ENCODE peak calls at places on chromosomes 2 and 18, in seven cellular contexts. E, V, N, U, M, J and F are unnamed samples.
A peak's percentile ranks its signal among the peaks of the same experiment; 100 is the strongest.

GRCh38 chr2:57886196-57886786 is 160.3 kb upstream of the VRK2 start:
- DNase-seq in E (no peak), V (no peak), N (no peak), U (no peak), M (no peak), J (no peak), F (no peak)

GRCh38 chr18:62759704-62760402 is 44.5 kb downstream of the PHLPP1 start:
- DNase-seq in E (no peak), V (no peak), N (peak; percentile 61), U (peak; percentile 72), M (peak; percentile 43), J (no peak), F (no peak)

GRCh38 chr2:131038258-131039100 is 54.8 kb downstream of the FAM168B start:
- DNase-seq in E (no peak), V (no peak), N (no peak), U (no peak), M (no peak), J (no peak), F (no peak)

GRCh38 chr2:19623488-19623887 is 265.1 kb upstream of the OSR1 start:
- DNase-seq in E (no peak), V (no peak), N (peak; percentile 55), U (peak; percentile 62), M (peak; percentile 49), J (no peak), F (no peak)

GRCh38 chr2:224669449-224669848 is 46.7 kb downstream of the CCDC195 start:
- DNase-seq in E (no peak), V (no peak), N (no peak), U (peak; percentile 18), M (no peak), J (no peak), F (no peak)

GRCh38 chr2:30145826-30146336 is 926 bp upstream of the YPEL5 start:
- DNase-seq in E (no peak), V (no peak), N (no peak), U (no peak), M (no peak), J (no peak), F (no peak)

GRCh38 chr2:99821572-99822369 is 320.6 kb downstream of the AFF3 start:
- DNase-seq in E (no peak), V (no peak), N (no peak), U (no peak), M (peak; percentile 41), J (no peak), F (no peak)

GRCh38 chr2:184597571-184597980 is 753 bp upstream of the ZNF804A start:
- DNase-seq in E (peak; percentile 21), V (no peak), N (no peak), U (peak; percentile 6), M (peak; percentile 10), J (no peak), F (peak; percentile 28)

GRCh38 chr2:240468300-240469238 is 33.1 kb downstream of the GPC1 start:
- DNase-seq in E (no peak), V (no peak), N (no peak), U (peak; percentile 55), M (no peak), J (no peak), F (peak; percentile 27)

GRCh38 chr2:219803294-219803693 is 175.9 kb downstream of the SLC4A3 start:
- DNase-seq in E (no peak), V (no peak), N (no peak), U (peak; percentile 24), M (no peak), J (no peak), F (no peak)

GRCh38 chr2:121140734-121141133 is 144.3 kb downstream of the TFCP2L1 start:
- DNase-seq in E (no peak), V (no peak), N (no peak), U (peak; percentile 22), M (no peak), J (no peak), F (no peak)

GRCh38 chr2:137333386-137333972 is 568.1 kb downstream of the THSD7B start:
- DNase-seq in E (no peak), V (no peak), N (peak; percentile 44), U (peak; percentile 33), M (no peak), J (no peak), F (no peak)

GRCh38 chr2:127355407-127356008 is 32.3 kb downstream of the MAP3K2 start:
- DNase-seq in E (no peak), V (no peak), N (no peak), U (no peak), M (peak; percentile 65), J (no peak), F (no peak)

GRCh38 chr2:201974651-201975050 is 59.0 kb upstream of the FZD7 start:
- DNase-seq in E (no peak), V (no peak), N (no peak), U (no peak), M (no peak), J (no peak), F (no peak)

GRCh38 chr2:48258750-48259149 is 271.2 kb upstream of the STON1 start:
- DNase-seq in E (no peak), V (no peak), N (no peak), U (no peak), M (no peak), J (no peak), F (no peak)

GRCh38 chr2:8219631-8220393 is 462.0 kb upstream of the ID2 start:
- DNase-seq in E (peak; percentile 28), V (no peak), N (no peak), U (peak; percentile 96), M (no peak), J (no peak), F (no peak)

GRCh38 chr18:13268035-13268700 is 49.6 kb downstream of the LDLRAD4 start:
- DNase-seq in E (no peak), V (no peak), N (no peak), U (no peak), M (peak; percentile 23), J (no peak), F (no peak)

GRCh38 chr2:189633392-189633811 is 27.9 kb upstream of the ASNSD1 start:
- DNase-seq in E (no peak), V (no peak), N (no peak), U (peak; percentile 20), M (peak; percentile 36), J (no peak), F (no peak)

GRCh38 chr2:166625670-166626069 is 131.6 kb upstream of the SCN7A start:
- DNase-seq in E (no peak), V (no peak), N (no peak), U (no peak), M (no peak), J (no peak), F (no peak)

GRCh38 chr2:234694244-234695013 is 197.5 kb upstream of the ARL4C start:
- DNase-seq in E (no peak), V (no peak), N (no peak), U (peak; percentile 30), M (peak; percentile 94), J (no peak), F (no peak)

GRCh38 chr2:166152064-166152463 is 24.2 kb upstream of the SCN1A start:
- DNase-seq in E (no peak), V (no peak), N (no peak), U (no peak), M (no peak), J (no peak), F (no peak)

GRCh38 chr2:135826561-135826960 is 10.4 kb downstream of the LCT start:
- DNase-seq in E (no peak), V (no peak), N (no peak), U (no peak), M (no peak), J (no peak), F (no peak)

GRCh38 chr2:182666674-182667320 is 49.3 kb upstream of the DNAJC10 start:
- DNase-seq in E (no peak), V (no peak), N (no peak), U (peak; percentile 18), M (peak; percentile 55), J (no peak), F (no peak)

GRCh38 chr18:21053127-21053526 is 58.5 kb downstream of the ROCK1 start:
- DNase-seq in E (no peak), V (peak; percentile 35), N (peak; percentile 87), U (peak; percentile 39), M (no peak), J (no peak), F (no peak)

GRCh38 chr2:96146881-96147592 is 1.8 kb upstream of the DUSP2 start:
- DNase-seq in E (no peak), V (no peak), N (no peak), U (no peak), M (no peak), J (no peak), F (no peak)

GRCh38 chr18:29501952-29502351 is 1325.0 kb upstream of the CDH2 start:
- DNase-seq in E (no peak), V (no peak), N (peak; percentile 85), U (peak; percentile 14), M (no peak), J (no peak), F (no peak)

GRCh38 chr2:190668892-190669291 is 20.0 kb downstream of the NAB1 start:
- DNase-seq in E (no peak), V (no peak), N (no peak), U (no peak), M (no peak), J (no peak), F (no peak)

GRCh38 chr2:119234021-119235019 is 10.7 kb downstream of the STEAP3 start:
- DNase-seq in E (no peak), V (no peak), N (no peak), U (no peak), M (peak; percentile 55), J (no peak), F (no peak)

GRCh38 chr2:62785810-62786593 is 80.5 kb downstream of the EHBP1 start:
- DNase-seq in E (no peak), V (no peak), N (no peak), U (no peak), M (no peak), J (no peak), F (no peak)

GRCh38 chr18:8988262-8988871 is 114.1 kb upstream of the NDUFV2 start:
- DNase-seq in E (peak; percentile 35), V (no peak), N (no peak), U (peak; percentile 75), M (peak; percentile 81), J (peak; percentile 50), F (peak; percentile 58)

GRCh38 chr18:2981212-2981728 is 31.7 kb downstream of the LPIN2 start:
- DNase-seq in E (no peak), V (no peak), N (peak; percentile 27), U (peak; percentile 40), M (peak; percentile 94), J (no peak), F (no peak)